ENCODE peak calls at places on chromosomes 3 and 15, in nine cellular contexts. U is SK-N-SH, A is SK-N-MC, P is suprapubic skin, Y is HL-60, E is HCT116, W is upper lobe of left lung, B is K562, S is esophagus muscularis mucosa. V is an unnamed sample.

GRCh38 chr3:110318108-110318507 is 753.5 kb upstream of the NECTIN3 start:
- DNase-seq in E (no peak), B (no peak), Y (no peak), W (no peak), S (no peak), U (no peak), P (no peak), A (no peak), V (no peak)

GRCh38 chr3:194554488-194555098 is 67.8 kb upstream of the ATP13A3 start:
- DNase-seq in B (no peak), U (no peak), P (no peak), W (no peak), Y (no peak), E (no peak), S (no peak), A (no peak), V (no peak)

GRCh38 chr3:71817262-71817661 is 32.3 kb upstream of the PROK2 start:
- DNase-seq in B (no peak), A (no peak), Y (no peak), U (no peak), E (no peak), S (peak; percentile 34), W (no peak), P (no peak), V (no peak)

GRCh38 chr15:25859838-25860645 is 3.1 kb downstream of the ATP10A start:
- DNase-seq in S (no peak), B (no peak), A (no peak), E (no peak), P (no peak), Y (no peak), U (no peak), W (peak; percentile 47), V (no peak)

GRCh38 chr3:38763569-38763968 is 52.4 kb downstream of the SCN10A start:
- DNase-seq in B (no peak), A (no peak), S (peak; percentile 87), U (no peak), P (no peak), Y (no peak), W (no peak), E (no peak), V (no peak)

GRCh38 chr3:55868347-55868746 is 381.2 kb upstream of the WNT5A start:
- DNase-seq in E (no peak), B (no peak), A (no peak), Y (no peak), P (no peak), U (no peak), S (peak; percentile 21), W (no peak), V (no peak)

GRCh38 chr3:118775021-118775420 is 259.6 kb downstream of the IGSF11 start:
- DNase-seq in Y (no peak), U (no peak), E (no peak), B (no peak), P (no peak), W (no peak), A (no peak), S (no peak), V (no peak)

GRCh38 chr3:11544413-11545181 is 99.1 kb downstream of the VGLL4 start:
- DNase-seq in B (no peak), A (no peak), U (no peak), P (peak; percentile 66), S (no peak), E (no peak), W (peak; percentile 68), Y (peak; percentile 28), V (no peak)

GRCh38 chr3:107927361-107928083 is 163.3 kb downstream of the CD47 start:
- DNase-seq in E (peak; percentile 53), U (peak; percentile 91), B (peak; percentile 60), P (peak; percentile 76), S (no peak), W (peak; percentile 94), A (no peak), Y (no peak), V (no peak)

GRCh38 chr3:141104151-141104741 is 53.1 kb downstream of the SPSB4 start:
- DNase-seq in B (no peak), E (no peak), A (no peak), Y (no peak), U (no peak), P (peak; percentile 31), W (peak; percentile 88), S (no peak), V (no peak)

GRCh38 chr15:31814082-31814481 is 216.2 kb upstream of the CHRNA7 start:
- DNase-seq in S (no peak), U (no peak), E (no peak), P (no peak), B (no peak), A (no peak), Y (no peak), W (no peak), V (no peak)

GRCh38 chr15:68995754-68996141 is 18.7 kb upstream of the NOX5 start:
- DNase-seq in P (no peak), U (no peak), E (no peak), A (no peak), B (no peak), W (no peak), S (peak; percentile 47), Y (no peak), V (no peak)

GRCh38 chr15:95715919-95716318 is 614.6 kb upstream of the NR2F2 start:
- DNase-seq in B (peak; percentile 71), Y (no peak), W (no peak), P (no peak), A (no peak), E (no peak), U (no peak), S (no peak), V (no peak)

GRCh38 chr15:41666353-41666920 is 6.2 kb downstream of the MGA start:
- DNase-seq in A (no peak), Y (no peak), U (no peak), E (no peak), P (no peak), W (no peak), S (no peak), B (no peak), V (no peak)

GRCh38 chr15:77019476-77020331 is 24.8 kb downstream of the PSTPIP1 start:
- DNase-seq in Y (no peak), A (no peak), B (no peak), S (no peak), U (no peak), E (no peak), W (no peak), P (no peak), V (no peak)

GRCh38 chr15:96418146-96418545 is 87.6 kb downstream of the NR2F2 start:
- DNase-seq in P (no peak), B (no peak), S (no peak), A (no peak), W (no peak), E (no peak), Y (no peak), U (no peak), V (no peak)

DNA sequence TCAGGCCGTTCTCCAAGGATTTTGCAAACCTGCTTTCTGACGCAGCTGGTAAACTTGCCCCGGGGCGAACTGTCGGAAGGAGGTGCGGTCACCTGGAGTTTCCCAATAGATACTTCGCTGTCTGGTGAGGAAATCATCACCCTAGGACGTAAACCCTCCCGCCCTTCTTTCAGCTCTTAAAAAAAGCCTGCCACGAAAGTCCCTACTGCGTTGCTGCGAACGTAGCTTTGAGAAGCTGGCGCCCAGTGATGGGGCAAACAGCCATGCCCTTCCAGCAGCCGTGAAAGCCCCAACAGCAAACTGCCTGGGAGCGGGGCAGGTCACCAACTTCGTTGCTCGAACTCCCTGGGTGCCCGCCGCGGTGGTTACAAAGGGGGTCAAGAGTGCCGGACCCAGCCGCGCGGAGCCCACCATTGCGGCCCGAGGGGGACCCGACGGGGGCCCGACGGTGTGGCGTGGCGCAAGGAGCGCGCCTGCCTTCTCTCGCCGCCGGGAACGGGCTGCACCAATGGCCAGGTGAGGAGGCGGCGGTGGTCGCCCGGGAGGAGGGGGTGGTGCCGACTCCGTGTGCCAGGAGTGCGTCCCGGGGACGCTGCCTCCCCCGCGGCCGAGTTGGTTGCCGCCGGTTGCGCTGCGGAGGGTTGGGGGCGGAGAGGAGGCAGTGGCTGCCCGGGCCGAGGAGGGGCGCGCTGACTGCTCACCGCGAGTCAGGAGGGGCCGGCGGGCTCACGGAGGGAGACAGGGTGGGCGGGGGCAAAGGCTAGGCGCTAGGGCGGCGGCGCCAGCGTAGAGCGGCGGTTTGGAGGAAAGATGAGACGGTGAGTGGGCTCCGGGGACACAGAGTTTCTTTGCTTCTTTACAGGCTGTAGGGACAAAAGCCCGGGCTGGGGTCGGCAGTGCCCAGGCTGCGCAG is at the start of gene PHLDB2:
- DNase-seq in E (no peak), S (no peak), Y (no peak), P (peak; percentile 91), W (peak; percentile 93), B (no peak), A (no peak), U (peak; percentile 91), V (no peak)
- TF ChIP-seq POLR2AphosphoS5 in E (no peak), S (peak; percentile 78), Y (no peak), P (peak; percentile 3), W (no peak), B (no peak), A (no peak), U (no peak), V (no peak)

GRCh38 chr3:29280675-29281264 is at the start of gene RBMS3:
- DNase-seq in Y (no peak), U (peak; percentile 58), B (no peak), S (peak; percentile 95), A (no peak), W (no peak), E (peak; percentile 48), P (peak; percentile 89), V (peak; percentile 45)
- TF ChIP-seq POLR2AphosphoS5 in Y (no peak), U (peak; percentile 56), B (no peak), S (peak; percentile 87), A (no peak), W (peak; percentile 23), E (no peak), P (no peak), V (no peak)

DNA sequence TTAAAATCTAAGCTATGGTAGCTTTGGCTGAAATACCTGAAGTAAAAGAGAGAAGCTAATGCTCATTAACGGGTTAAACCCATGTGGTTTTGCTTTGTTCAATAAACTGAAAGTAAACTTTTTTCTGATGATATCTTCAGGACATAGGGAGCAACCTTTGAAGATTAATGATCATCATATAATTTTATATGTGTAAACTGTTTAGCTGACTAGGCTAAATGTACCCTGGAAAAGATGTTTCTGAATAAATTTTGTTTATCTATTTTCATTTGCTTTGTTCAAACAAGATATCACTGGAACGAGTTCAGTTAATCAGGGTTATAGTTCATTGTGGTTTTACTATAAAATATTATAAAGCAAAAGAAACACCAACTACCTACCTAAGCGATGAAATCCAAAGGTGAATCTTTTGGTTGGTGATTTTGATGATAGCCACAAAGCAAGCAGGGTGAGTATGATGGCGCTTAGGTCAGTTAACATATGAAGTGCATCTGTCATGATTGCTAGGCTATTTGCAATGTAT is 11.7 kb downstream of the SLC30A4 start:
- DNase-seq in A (no peak), U (no peak), W (no peak), B (no peak), P (no peak), Y (no peak), E (no peak), S (no peak), V (no peak)
- TF ChIP-seq POLR2AphosphoS5 in A (no peak), U (no peak), W (no peak), B (no peak), P (no peak), Y (no peak), E (no peak), S (no peak), V (no peak)

DNA sequence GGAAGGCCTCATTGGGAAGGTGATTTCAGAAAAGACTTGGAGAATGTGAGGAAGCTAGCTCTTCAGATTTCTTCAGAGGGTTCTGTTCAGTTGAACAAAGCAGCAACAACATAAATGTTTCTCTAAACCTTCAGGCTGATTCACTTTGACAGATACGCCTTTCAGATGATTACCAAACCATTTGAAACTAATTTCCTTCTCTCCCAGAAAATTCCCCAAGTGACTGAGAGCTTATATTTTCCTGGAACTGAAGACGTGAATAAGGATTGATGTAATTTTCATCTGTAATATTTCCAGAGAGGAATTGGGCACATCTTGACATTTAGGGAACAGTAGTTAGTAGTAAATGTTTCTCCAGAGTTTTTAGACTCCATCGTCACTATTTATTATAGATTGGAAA is 108.7 kb upstream of the AADACL2 start:
- DNase-seq in B (no peak), U (no peak), S (no peak), W (no peak), Y (no peak), A (no peak), E (no peak), P (no peak), V (no peak)
- TF ChIP-seq POLR2AphosphoS5 in B (no peak), U (no peak), S (no peak), W (no peak), Y (no peak), A (no peak), E (no peak), P (no peak), V (no peak)